ENCODE peak calls at places on chromosome 21, in seven cellular contexts. P is upper lobe of left lung, Y is astrocyte, C is OCI-LY7, J is heart right ventricle, F is neuronal stem cell, M is lower lobe of right lung. O is an unnamed sample.

GRCh38 chr21:45453308-45453950 is 48.5 kb downstream of the COL18A1 start:
- DNase-seq in Y (no peak), F (no peak), M (no peak), J (no peak), P (no peak), C (no peak), O (no peak)

GRCh38 chr21:26756491-26757159 is 88.6 kb downstream of the ADAMTS1 start:
- DNase-seq in M (no peak), Y (peak; percentile 72), C (no peak), J (no peak), P (no peak), F (no peak), O (no peak)

GRCh38 chr21:45459171-45460010 is 54.4 kb downstream of the COL18A1 start:
- DNase-seq in J (no peak), Y (no peak), C (no peak), P (no peak), F (no peak), M (no peak), O (no peak)

GRCh38 chr21:15140321-15141019 is 75.7 kb upstream of the NRIP1 start:
- DNase-seq in J (peak; percentile 10), Y (no peak), C (no peak), F (no peak), P (peak; percentile 33), M (peak; percentile 41), O (no peak)

GRCh38 chr21:46187814-46188213 is 3.6 kb upstream of the SPATC1L start:
- DNase-seq in M (no peak), C (no peak), F (no peak), P (no peak), Y (no peak), J (no peak), O (no peak)

GRCh38 chr21:30444204-30444603 is 4.1 kb downstream of the KRTAP15-1 start:
- DNase-seq in J (peak; percentile 4), P (no peak), F (no peak), M (no peak), Y (no peak), C (no peak), O (no peak)

GRCh38 chr21:31530918-31531705 is 128.4 kb upstream of the SOD1 start:
- DNase-seq in P (peak; percentile 27), C (no peak), F (no peak), Y (no peak), J (no peak), M (no peak), O (no peak)

GRCh38 chr21:17848228-17848627 is 29.1 kb upstream of the C21orf91 start:
- DNase-seq in P (peak; percentile 22), M (no peak), J (peak; percentile 9), F (no peak), C (no peak), Y (peak; percentile 96), O (no peak)

GRCh38 chr21:45323487-45324380 is 36.0 kb upstream of the POFUT2 start:
- DNase-seq in C (no peak), J (no peak), F (no peak), Y (no peak), P (no peak), M (peak; percentile 38), O (no peak)

GRCh38 chr21:15207635-15208370 is 143.0 kb upstream of the NRIP1 start:
- DNase-seq in J (no peak), C (no peak), P (no peak), M (no peak), F (no peak), Y (no peak), O (no peak)

GRCh38 chr21:46089285-46089684 is 8.6 kb upstream of the COL6A2 start:
- DNase-seq in Y (no peak), C (no peak), M (no peak), F (no peak), P (no peak), J (no peak), O (no peak)

GRCh38 chr21:27507695-27508094 is 540.8 kb upstream of the ADAMTS5 start:
- DNase-seq in P (no peak), Y (no peak), F (no peak), C (no peak), J (no peak), M (no peak), O (no peak)

GRCh38 chr21:46097826-46098286 is at the start of gene COL6A2:
- DNase-seq in Y (no peak), M (peak; percentile 55), P (peak; percentile 46), J (peak; percentile 64), F (peak; percentile 54), C (no peak), O (peak; percentile 83)

GRCh38 chr21:36385909-36386642 is 884 bp downstream of the CHAF1B start:
- DNase-seq in C (no peak), J (no peak), F (no peak), Y (no peak), M (no peak), P (no peak), O (no peak)

GRCh38 chr21:44708866-44709425 is 2.4 kb downstream of the TSPEAR start:
- DNase-seq in J (no peak), M (no peak), P (no peak), C (no peak), Y (no peak), F (no peak), O (no peak)

GRCh38 chr21:45535341-45536081 is 6.7 kb downstream of the SLC19A1 start:
- DNase-seq in C (no peak), F (no peak), P (peak; percentile 81), M (peak; percentile 77), Y (no peak), J (no peak), O (no peak)

GRCh38 chr21:40054403-40054802 is 187.2 kb downstream of the PCP4 start:
- DNase-seq in Y (peak; percentile 25), J (peak; percentile 21), M (peak; percentile 88), P (peak; percentile 94), C (no peak), F (no peak), O (peak; percentile 91)

GRCh38 chr21:42527489-42528158 is 14.0 kb downstream of the SLC37A1 start:
- DNase-seq in M (no peak), Y (no peak), C (peak; percentile 78), F (no peak), P (no peak), J (no peak), O (peak; percentile 35)

GRCh38 chr21:43274022-43274945 is 105.5 kb downstream of the CRYAA start:
- DNase-seq in P (no peak), M (peak; percentile 34), J (no peak), Y (no peak), C (no peak), F (no peak), O (no peak)

GRCh38 chr21:42745511-42746239 is 92.3 kb downstream of the PDE9A start:
- DNase-seq in C (no peak), J (no peak), F (no peak), Y (no peak), P (no peak), M (no peak), O (no peak)

GRCh38 chr21:41370840-41371697 is 9.2 kb downstream of the MX2 start:
- DNase-seq in F (no peak), C (no peak), M (no peak), J (no peak), Y (peak; percentile 20), P (no peak), O (no peak)
- H3K4me1 ChIP-seq in F (peaks cover 6% of the 10 kb centered on the region), C (peaks cover 42% of the 10 kb centered on the region), M (peaks cover 11% of the 10 kb centered on the region), J (peaks cover 6% of the 10 kb centered on the region), Y (no peaks in the 10 kb centered on the region), P (peaks cover 4% of the 10 kb centered on the region), O (peaks cover 2% of the 10 kb centered on the region)

GRCh38 chr21:35266546-35266945 is 217.4 kb upstream of the RUNX1 start:
- DNase-seq in M (no peak), Y (peak; percentile 30), C (no peak), J (no peak), F (no peak), P (no peak), O (no peak)

GRCh38 chr21:35268817-35269216 is 219.7 kb upstream of the RUNX1 start:
- DNase-seq in J (no peak), Y (peak; percentile 36), C (no peak), M (no peak), P (no peak), F (no peak), O (no peak)

GRCh38 chr21:35265170-35265877 is 216.2 kb upstream of the RUNX1 start:
- DNase-seq in C (no peak), J (no peak), Y (peak; percentile 66), P (no peak), M (no peak), F (no peak), O (no peak)

GRCh38 chr21:35273331-35273730 is 224.2 kb upstream of the RUNX1 start:
- DNase-seq in J (no peak), M (no peak), P (no peak), C (no peak), Y (no peak), F (no peak), O (no peak)

GRCh38 chr21:35268261-35268660 is 219.2 kb upstream of the RUNX1 start:
- DNase-seq in F (no peak), C (no peak), Y (no peak), J (no peak), M (no peak), P (no peak), O (no peak)
- H3K4me3 ChIP-seq in F (no peak overlapping the region), C (no peak overlapping the region), Y (no peak overlapping the region), J (no peak overlapping the region), M (no peak overlapping the region), P (no peak overlapping the region), O (no peak overlapping the region)

GRCh38 chr21:38455403-38455802 is 42.9 kb downstream of the ERG start:
- DNase-seq in F (no peak), Y (peak; percentile 64), J (no peak), P (no peak), M (no peak), C (no peak), O (no peak)

GRCh38 chr21:38459490-38459889 is 38.8 kb downstream of the ERG start:
- DNase-seq in M (no peak), C (no peak), P (no peak), Y (no peak), F (no peak), J (no peak), O (no peak)

DNA sequence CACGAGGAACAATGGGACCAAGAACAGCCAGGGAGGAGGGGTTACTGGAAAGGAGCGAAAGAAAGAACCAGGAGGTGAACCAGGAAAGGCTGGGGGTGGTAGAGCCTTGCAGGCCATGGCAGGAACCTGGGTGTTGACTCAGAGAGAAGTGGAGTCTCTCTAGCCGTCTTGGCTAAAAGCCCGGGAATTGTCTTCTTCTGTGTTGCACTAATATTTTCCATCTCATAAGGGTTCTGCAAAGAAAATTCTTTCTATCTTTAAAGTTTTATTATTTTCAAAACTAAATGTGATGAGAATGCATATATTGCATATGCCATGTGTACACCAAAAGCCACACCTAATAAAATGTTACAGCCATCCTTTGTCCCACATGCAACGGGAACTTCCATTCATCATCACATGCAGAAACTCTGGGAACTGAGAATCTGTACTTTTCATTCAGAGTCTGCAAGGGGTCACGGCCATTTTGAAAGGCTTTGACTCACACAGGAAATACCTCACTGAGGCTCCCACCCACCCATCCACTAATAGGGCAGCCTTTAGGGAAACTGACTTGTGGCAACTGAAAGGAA is 38.0 kb downstream of the ERG start:
- DNase-seq in M (no peak), P (peak; percentile 77), C (no peak), Y (peak; percentile 86), J (peak; percentile 56), F (no peak), O (peak; percentile 88)
- H3K27ac ChIP-seq in M (peak overlapping the region; percentile 44), P (peak overlapping the region; percentile 58), C (no peak overlapping the region), Y (peak overlapping the region; percentile 90), J (peak overlapping the region; percentile 71), F (no peak overlapping the region), O (peak overlapping the region; percentile 94)

GRCh38 chr21:25398630-25399029 is 208.7 kb downstream of the MRPL39 start:
- DNase-seq in F (no peak), Y (no peak), P (no peak), M (no peak), J (no peak), C (no peak), O (no peak)
- H3K4me1 ChIP-seq in F (no peaks in the 10 kb centered on the region), Y (no peaks in the 10 kb centered on the region), P (no peaks in the 10 kb centered on the region), M (no peaks in the 10 kb centered on the region), J (no peaks in the 10 kb centered on the region), C (no peaks in the 10 kb centered on the region), O (no peaks in the 10 kb centered on the region)